ENCODE peak calls at places on chromosome 15, in six cellular contexts. One of them, this sample, is unnamed.

GRCh38 chr15:38440353-38441129 is 13.4 kb upstream of the FAM98B start:
- DNase-seq in skeletal muscle cell: peak
- DNase-seq in HCEC 1CT: peak
- DNase-seq in heart left ventricle: peak
- DNase-seq in activated CD4-positive, alpha-beta T cell treated with anti-CD3 and anti-CD28 coated beads, Interleukin-2, amount 10 ng/mL, durations not matched to agents 7 days and 5 days: peak
- DNase-seq in activated T-cell treated with anti-CD3 and anti-CD28 coated beads, Interleukin-2, amount 50 U/mL, for 72 hours: peak
- DNase-seq in this sample: peak

GRCh38 chr15:64046347-64047153 is at the start of gene DAPK2:
- DNase-seq in activated T-cell treated with anti-CD3 and anti-CD28 coated beads, Interleukin-2, amount 50 U/mL, for 72 hours: peak
- DNase-seq in heart left ventricle: peak
- DNase-seq in skeletal muscle cell: no peak
- DNase-seq in HCEC 1CT: peak
- DNase-seq in activated CD4-positive, alpha-beta T cell treated with anti-CD3 and anti-CD28 coated beads, Interleukin-2, amount 10 ng/mL, durations not matched to agents 7 days and 5 days: peak
- DNase-seq in this sample: peak

GRCh38 chr15:96444865-96445264 is 114.4 kb downstream of the NR2F2 start:
- DNase-seq in HCEC 1CT: no peak
- DNase-seq in activated T-cell treated with anti-CD3 and anti-CD28 coated beads, Interleukin-2, amount 50 U/mL, for 72 hours: no peak
- DNase-seq in heart left ventricle: no peak
- DNase-seq in skeletal muscle cell: no peak
- DNase-seq in activated CD4-positive, alpha-beta T cell treated with anti-CD3 and anti-CD28 coated beads, Interleukin-2, amount 10 ng/mL, durations not matched to agents 7 days and 5 days: no peak
- DNase-seq in this sample: no peak

GRCh38 chr15:99452010-99452409 is 113.8 kb upstream of the MEF2A start:
- DNase-seq in heart left ventricle: no peak
- DNase-seq in activated CD4-positive, alpha-beta T cell treated with anti-CD3 and anti-CD28 coated beads, Interleukin-2, amount 10 ng/mL, durations not matched to agents 7 days and 5 days: no peak
- DNase-seq in activated T-cell treated with anti-CD3 and anti-CD28 coated beads, Interleukin-2, amount 50 U/mL, for 72 hours: no peak
- DNase-seq in HCEC 1CT: no peak
- DNase-seq in skeletal muscle cell: no peak
- DNase-seq in this sample: no peak

GRCh38 chr15:83837946-83838571 is 184.1 kb downstream of the ADAMTSL3 start:
- DNase-seq in activated T-cell treated with anti-CD3 and anti-CD28 coated beads, Interleukin-2, amount 50 U/mL, for 72 hours: no peak
- DNase-seq in heart left ventricle: peak
- DNase-seq in HCEC 1CT: no peak
- DNase-seq in skeletal muscle cell: no peak
- DNase-seq in activated CD4-positive, alpha-beta T cell treated with anti-CD3 and anti-CD28 coated beads, Interleukin-2, amount 10 ng/mL, durations not matched to agents 7 days and 5 days: no peak
- DNase-seq in this sample: no peak

GRCh38 chr15:41561777-41562145 is 2.7 kb downstream of the TYRO3 start:
- DNase-seq in activated CD4-positive, alpha-beta T cell treated with anti-CD3 and anti-CD28 coated beads, Interleukin-2, amount 10 ng/mL, durations not matched to agents 7 days and 5 days: no peak
- DNase-seq in HCEC 1CT: peak
- DNase-seq in heart left ventricle: peak
- DNase-seq in skeletal muscle cell: no peak
- DNase-seq in activated T-cell treated with anti-CD3 and anti-CD28 coated beads, Interleukin-2, amount 50 U/mL, for 72 hours: no peak
- DNase-seq in this sample: no peak

GRCh38 chr15:52094811-52095584 is 17.6 kb downstream of the BCL2L10 start:
- DNase-seq in HCEC 1CT: no peak
- DNase-seq in activated CD4-positive, alpha-beta T cell treated with anti-CD3 and anti-CD28 coated beads, Interleukin-2, amount 10 ng/mL, durations not matched to agents 7 days and 5 days: no peak
- DNase-seq in heart left ventricle: no peak
- DNase-seq in skeletal muscle cell: no peak
- DNase-seq in activated T-cell treated with anti-CD3 and anti-CD28 coated beads, Interleukin-2, amount 50 U/mL, for 72 hours: no peak
- DNase-seq in this sample: no peak

GRCh38 chr15:69677403-69677802 is 224.8 kb downstream of the RPLP1 start:
- DNase-seq in heart left ventricle: no peak
- DNase-seq in HCEC 1CT: no peak
- DNase-seq in activated CD4-positive, alpha-beta T cell treated with anti-CD3 and anti-CD28 coated beads, Interleukin-2, amount 10 ng/mL, durations not matched to agents 7 days and 5 days: no peak
- DNase-seq in activated T-cell treated with anti-CD3 and anti-CD28 coated beads, Interleukin-2, amount 50 U/mL, for 72 hours: no peak
- DNase-seq in skeletal muscle cell: no peak
- DNase-seq in this sample: no peak

GRCh38 chr15:43977072-43977884 is 150.5 kb downstream of the WDR76 start:
- DNase-seq in skeletal muscle cell: no peak
- DNase-seq in activated T-cell treated with anti-CD3 and anti-CD28 coated beads, Interleukin-2, amount 50 U/mL, for 72 hours: peak
- DNase-seq in activated CD4-positive, alpha-beta T cell treated with anti-CD3 and anti-CD28 coated beads, Interleukin-2, amount 10 ng/mL, durations not matched to agents 7 days and 5 days: peak
- DNase-seq in HCEC 1CT: no peak
- DNase-seq in heart left ventricle: no peak
- DNase-seq in this sample: no peak

GRCh38 chr15:65089206-65089824 is 12.8 kb downstream of the KBTBD13 start:
- DNase-seq in activated CD4-positive, alpha-beta T cell treated with anti-CD3 and anti-CD28 coated beads, Interleukin-2, amount 10 ng/mL, durations not matched to agents 7 days and 5 days: no peak
- DNase-seq in activated T-cell treated with anti-CD3 and anti-CD28 coated beads, Interleukin-2, amount 50 U/mL, for 72 hours: no peak
- DNase-seq in heart left ventricle: peak
- DNase-seq in skeletal muscle cell: no peak
- DNase-seq in HCEC 1CT: no peak
- DNase-seq in this sample: no peak

GRCh38 chr15:56496635-56497034 is 31.7 kb upstream of the MNS1 start:
- DNase-seq in skeletal muscle cell: peak
- DNase-seq in activated CD4-positive, alpha-beta T cell treated with anti-CD3 and anti-CD28 coated beads, Interleukin-2, amount 10 ng/mL, durations not matched to agents 7 days and 5 days: peak
- DNase-seq in HCEC 1CT: peak
- DNase-seq in heart left ventricle: no peak
- DNase-seq in activated T-cell treated with anti-CD3 and anti-CD28 coated beads, Interleukin-2, amount 50 U/mL, for 72 hours: no peak
- DNase-seq in this sample: peak

GRCh38 chr15:82999905-83000671 is 11.4 kb downstream of the C15orf40 start:
- DNase-seq in skeletal muscle cell: peak
- DNase-seq in HCEC 1CT: peak
- DNase-seq in heart left ventricle: no peak
- DNase-seq in activated CD4-positive, alpha-beta T cell treated with anti-CD3 and anti-CD28 coated beads, Interleukin-2, amount 10 ng/mL, durations not matched to agents 7 days and 5 days: peak
- DNase-seq in activated T-cell treated with anti-CD3 and anti-CD28 coated beads, Interleukin-2, amount 50 U/mL, for 72 hours: peak
- DNase-seq in this sample: peak

GRCh38 chr15:62709261-62709660 is 333.3 kb upstream of the TPM1 start:
- DNase-seq in HCEC 1CT: no peak
- DNase-seq in activated CD4-positive, alpha-beta T cell treated with anti-CD3 and anti-CD28 coated beads, Interleukin-2, amount 10 ng/mL, durations not matched to agents 7 days and 5 days: no peak
- DNase-seq in activated T-cell treated with anti-CD3 and anti-CD28 coated beads, Interleukin-2, amount 50 U/mL, for 72 hours: no peak
- DNase-seq in heart left ventricle: no peak
- DNase-seq in skeletal muscle cell: no peak
- DNase-seq in this sample: no peak

GRCh38 chr15:41862515-41863116 is 24.0 kb downstream of the PLA2G4B start:
- DNase-seq in skeletal muscle cell: no peak
- DNase-seq in activated T-cell treated with anti-CD3 and anti-CD28 coated beads, Interleukin-2, amount 50 U/mL, for 72 hours: no peak
- DNase-seq in HCEC 1CT: no peak
- DNase-seq in activated CD4-positive, alpha-beta T cell treated with anti-CD3 and anti-CD28 coated beads, Interleukin-2, amount 10 ng/mL, durations not matched to agents 7 days and 5 days: no peak
- DNase-seq in heart left ventricle: no peak
- DNase-seq in this sample: no peak

GRCh38 chr15:69090197-69090948 is 70.1 kb upstream of the GLCE start:
- DNase-seq in HCEC 1CT: peak
- DNase-seq in skeletal muscle cell: peak
- DNase-seq in activated CD4-positive, alpha-beta T cell treated with anti-CD3 and anti-CD28 coated beads, Interleukin-2, amount 10 ng/mL, durations not matched to agents 7 days and 5 days: no peak
- DNase-seq in heart left ventricle: no peak
- DNase-seq in activated T-cell treated with anti-CD3 and anti-CD28 coated beads, Interleukin-2, amount 50 U/mL, for 72 hours: no peak
- DNase-seq in this sample: no peak

GRCh38 chr15:98599911-98600685 is 48.2 kb upstream of the IGF1R start:
- DNase-seq in activated T-cell treated with anti-CD3 and anti-CD28 coated beads, Interleukin-2, amount 50 U/mL, for 72 hours: peak
- DNase-seq in activated CD4-positive, alpha-beta T cell treated with anti-CD3 and anti-CD28 coated beads, Interleukin-2, amount 10 ng/mL, durations not matched to agents 7 days and 5 days: peak
- DNase-seq in heart left ventricle: no peak
- DNase-seq in HCEC 1CT: peak
- DNase-seq in skeletal muscle cell: peak
- DNase-seq in this sample: peak

GRCh38 chr15:50519740-50520425 is 26.6 kb downstream of the USP50 start:
- DNase-seq in activated T-cell treated with anti-CD3 and anti-CD28 coated beads, Interleukin-2, amount 50 U/mL, for 72 hours: no peak
- DNase-seq in skeletal muscle cell: no peak
- DNase-seq in activated CD4-positive, alpha-beta T cell treated with anti-CD3 and anti-CD28 coated beads, Interleukin-2, amount 10 ng/mL, durations not matched to agents 7 days and 5 days: no peak
- DNase-seq in heart left ventricle: no peak
- DNase-seq in HCEC 1CT: no peak
- DNase-seq in this sample: no peak

GRCh38 chr15:39199076-39199475 is 381.8 kb upstream of the THBS1 start:
- DNase-seq in activated CD4-positive, alpha-beta T cell treated with anti-CD3 and anti-CD28 coated beads, Interleukin-2, amount 10 ng/mL, durations not matched to agents 7 days and 5 days: no peak
- DNase-seq in activated T-cell treated with anti-CD3 and anti-CD28 coated beads, Interleukin-2, amount 50 U/mL, for 72 hours: no peak
- DNase-seq in HCEC 1CT: no peak
- DNase-seq in skeletal muscle cell: no peak
- DNase-seq in heart left ventricle: peak
- DNase-seq in this sample: no peak

GRCh38 chr15:70047386-70048195 is 50.1 kb downstream of the TLE3 start:
- DNase-seq in heart left ventricle: peak
- DNase-seq in activated T-cell treated with anti-CD3 and anti-CD28 coated beads, Interleukin-2, amount 50 U/mL, for 72 hours: no peak
- DNase-seq in activated CD4-positive, alpha-beta T cell treated with anti-CD3 and anti-CD28 coated beads, Interleukin-2, amount 10 ng/mL, durations not matched to agents 7 days and 5 days: no peak
- DNase-seq in skeletal muscle cell: no peak
- DNase-seq in HCEC 1CT: no peak
- DNase-seq in this sample: no peak

GRCh38 chr15:70344666-70345065 is 246.9 kb upstream of the TLE3 start:
- DNase-seq in skeletal muscle cell: no peak
- DNase-seq in activated CD4-positive, alpha-beta T cell treated with anti-CD3 and anti-CD28 coated beads, Interleukin-2, amount 10 ng/mL, durations not matched to agents 7 days and 5 days: no peak
- DNase-seq in HCEC 1CT: no peak
- DNase-seq in activated T-cell treated with anti-CD3 and anti-CD28 coated beads, Interleukin-2, amount 50 U/mL, for 72 hours: no peak
- DNase-seq in heart left ventricle: no peak
- DNase-seq in this sample: no peak

GRCh38 chr15:100686725-100687488 is 84.5 kb downstream of the ASB7 start:
- DNase-seq in heart left ventricle: no peak
- DNase-seq in HCEC 1CT: peak
- DNase-seq in skeletal muscle cell: no peak
- DNase-seq in activated CD4-positive, alpha-beta T cell treated with anti-CD3 and anti-CD28 coated beads, Interleukin-2, amount 10 ng/mL, durations not matched to agents 7 days and 5 days: no peak
- DNase-seq in activated T-cell treated with anti-CD3 and anti-CD28 coated beads, Interleukin-2, amount 50 U/mL, for 72 hours: no peak
- DNase-seq in this sample: no peak

GRCh38 chr15:68379759-68380290 is 52.1 kb downstream of the ITGA11 start:
- DNase-seq in heart left ventricle: no peak
- DNase-seq in skeletal muscle cell: no peak
- DNase-seq in activated CD4-positive, alpha-beta T cell treated with anti-CD3 and anti-CD28 coated beads, Interleukin-2, amount 10 ng/mL, durations not matched to agents 7 days and 5 days: peak
- DNase-seq in HCEC 1CT: no peak
- DNase-seq in activated T-cell treated with anti-CD3 and anti-CD28 coated beads, Interleukin-2, amount 50 U/mL, for 72 hours: no peak
- DNase-seq in this sample: peak

GRCh38 chr15:53401503-53401902 is 358.0 kb downstream of the WDR72 start:
- DNase-seq in activated CD4-positive, alpha-beta T cell treated with anti-CD3 and anti-CD28 coated beads, Interleukin-2, amount 10 ng/mL, durations not matched to agents 7 days and 5 days: no peak
- DNase-seq in heart left ventricle: no peak
- DNase-seq in activated T-cell treated with anti-CD3 and anti-CD28 coated beads, Interleukin-2, amount 50 U/mL, for 72 hours: no peak
- DNase-seq in HCEC 1CT: no peak
- DNase-seq in skeletal muscle cell: no peak
- DNase-seq in this sample: no peak

GRCh38 chr15:31974855-31975421 is 55.4 kb upstream of the CHRNA7 start:
- DNase-seq in skeletal muscle cell: no peak
- DNase-seq in HCEC 1CT: no peak
- DNase-seq in activated T-cell treated with anti-CD3 and anti-CD28 coated beads, Interleukin-2, amount 50 U/mL, for 72 hours: peak
- DNase-seq in activated CD4-positive, alpha-beta T cell treated with anti-CD3 and anti-CD28 coated beads, Interleukin-2, amount 10 ng/mL, durations not matched to agents 7 days and 5 days: peak
- DNase-seq in heart left ventricle: no peak
- DNase-seq in this sample: peak

GRCh38 chr15:57505949-57506391 is 85.7 kb upstream of the MYZAP start:
- DNase-seq in activated T-cell treated with anti-CD3 and anti-CD28 coated beads, Interleukin-2, amount 50 U/mL, for 72 hours: no peak
- DNase-seq in skeletal muscle cell: no peak
- DNase-seq in activated CD4-positive, alpha-beta T cell treated with anti-CD3 and anti-CD28 coated beads, Interleukin-2, amount 10 ng/mL, durations not matched to agents 7 days and 5 days: no peak
- DNase-seq in heart left ventricle: peak
- DNase-seq in HCEC 1CT: no peak
- DNase-seq in this sample: no peak

GRCh38 chr15:51128701-51129100 is 34.0 kb upstream of the TNFAIP8L3 start:
- DNase-seq in skeletal muscle cell: no peak
- DNase-seq in heart left ventricle: no peak
- DNase-seq in activated CD4-positive, alpha-beta T cell treated with anti-CD3 and anti-CD28 coated beads, Interleukin-2, amount 10 ng/mL, durations not matched to agents 7 days and 5 days: no peak
- DNase-seq in HCEC 1CT: no peak
- DNase-seq in activated T-cell treated with anti-CD3 and anti-CD28 coated beads, Interleukin-2, amount 50 U/mL, for 72 hours: no peak
- DNase-seq in this sample: no peak

GRCh38 chr15:68418611-68419161 is 13.3 kb downstream of the ITGA11 start:
- DNase-seq in activated T-cell treated with anti-CD3 and anti-CD28 coated beads, Interleukin-2, amount 50 U/mL, for 72 hours: no peak
- DNase-seq in activated CD4-positive, alpha-beta T cell treated with anti-CD3 and anti-CD28 coated beads, Interleukin-2, amount 10 ng/mL, durations not matched to agents 7 days and 5 days: no peak
- DNase-seq in heart left ventricle: no peak
- DNase-seq in skeletal muscle cell: peak
- DNase-seq in HCEC 1CT: no peak
- DNase-seq in this sample: no peak

GRCh38 chr15:57259511-57260143 is 116.7 kb upstream of the CGNL1 start:
- DNase-seq in activated T-cell treated with anti-CD3 and anti-CD28 coated beads, Interleukin-2, amount 50 U/mL, for 72 hours: no peak
- DNase-seq in skeletal muscle cell: peak
- DNase-seq in HCEC 1CT: no peak
- DNase-seq in activated CD4-positive, alpha-beta T cell treated with anti-CD3 and anti-CD28 coated beads, Interleukin-2, amount 10 ng/mL, durations not matched to agents 7 days and 5 days: no peak
- DNase-seq in heart left ventricle: no peak
- DNase-seq in this sample: no peak

GRCh38 chr15:58401991-58402649 is 29.7 kb upstream of the LIPC start:
- DNase-seq in skeletal muscle cell: no peak
- DNase-seq in activated T-cell treated with anti-CD3 and anti-CD28 coated beads, Interleukin-2, amount 50 U/mL, for 72 hours: no peak
- DNase-seq in activated CD4-positive, alpha-beta T cell treated with anti-CD3 and anti-CD28 coated beads, Interleukin-2, amount 10 ng/mL, durations not matched to agents 7 days and 5 days: no peak
- DNase-seq in heart left ventricle: no peak
- DNase-seq in HCEC 1CT: no peak
- DNase-seq in this sample: no peak

GRCh38 chr15:92005154-92005553 is 151.6 kb downstream of the SLCO3A1 start:
- DNase-seq in heart left ventricle: no peak
- DNase-seq in activated CD4-positive, alpha-beta T cell treated with anti-CD3 and anti-CD28 coated beads, Interleukin-2, amount 10 ng/mL, durations not matched to agents 7 days and 5 days: no peak
- DNase-seq in skeletal muscle cell: no peak
- DNase-seq in activated T-cell treated with anti-CD3 and anti-CD28 coated beads, Interleukin-2, amount 50 U/mL, for 72 hours: no peak
- DNase-seq in HCEC 1CT: no peak
- DNase-seq in this sample: no peak

GRCh38 chr15:65355173-65355982 is 22.4 kb downstream of the IGDCC3 start:
- DNase-seq in activated T-cell treated with anti-CD3 and anti-CD28 coated beads, Interleukin-2, amount 50 U/mL, for 72 hours: no peak
- DNase-seq in heart left ventricle: no peak
- DNase-seq in HCEC 1CT: no peak
- DNase-seq in activated CD4-positive, alpha-beta T cell treated with anti-CD3 and anti-CD28 coated beads, Interleukin-2, amount 10 ng/mL, durations not matched to agents 7 days and 5 days: no peak
- DNase-seq in skeletal muscle cell: no peak
- DNase-seq in this sample: no peak

GRCh38 chr15:41832208-41832607 is 4.3 kb downstream of the JMJD7 start:
- DNase-seq in skeletal muscle cell: no peak
- DNase-seq in activated T-cell treated with anti-CD3 and anti-CD28 coated beads, Interleukin-2, amount 50 U/mL, for 72 hours: no peak
- DNase-seq in heart left ventricle: no peak
- DNase-seq in activated CD4-positive, alpha-beta T cell treated with anti-CD3 and anti-CD28 coated beads, Interleukin-2, amount 10 ng/mL, durations not matched to agents 7 days and 5 days: no peak
- DNase-seq in HCEC 1CT: no peak
- DNase-seq in this sample: no peak

GRCh38 chr15:70854669-70854976 is 666 bp upstream of the LARP6 start:
- DNase-seq in heart left ventricle: no peak
- DNase-seq in activated CD4-positive, alpha-beta T cell treated with anti-CD3 and anti-CD28 coated beads, Interleukin-2, amount 10 ng/mL, durations not matched to agents 7 days and 5 days: no peak
- DNase-seq in activated T-cell treated with anti-CD3 and anti-CD28 coated beads, Interleukin-2, amount 50 U/mL, for 72 hours: no peak
- DNase-seq in HCEC 1CT: peak
- DNase-seq in skeletal muscle cell: no peak
- DNase-seq in this sample: no peak